ENCODE peak calls at places on chromosomes 5 and 9, in five cellular contexts. K is stimulated activated CD8-positive, alpha-beta memory T cell treated with anti-CD3 and anti-CD28 coated beads, Interleukin-7, amount 100 ng/mL, for 1 hour; Y is kidney glomerular epithelial cell; W is NCI-H1105; E is WTC11. N is an unnamed sample.

GRCh38 chr5:130981663-130982062 is 183.4 kb downstream of the HINT1 start:
- DNase-seq in W (no peak), K (no peak), Y (no peak), E (no peak), N (no peak)

GRCh38 chr5:140802781-140803271 is 2.0 kb downstream of the PCDHA3 start:
- DNase-seq in Y (no peak), W (no peak), E (no peak), K (no peak), N (no peak)

GRCh38 chr5:154157483-154158378 is 32.8 kb upstream of the GALNT10 start:
- DNase-seq in K (no peak), E (peak), Y (no peak), W (no peak), N (no peak)

GRCh38 chr5:129763651-129764050 is 15.8 kb downstream of the MINAR2 start:
- DNase-seq in W (no peak), E (no peak), Y (no peak), K (no peak), N (no peak)

GRCh38 chr5:10594591-10595210 is 30.8 kb downstream of the ANKRD33B start:
- DNase-seq in Y (peak), E (no peak), K (no peak), W (no peak), N (no peak)

GRCh38 chr9:8610256-8610655 is 810.7 kb upstream of the DMAC1 start:
- DNase-seq in E (no peak), Y (no peak), W (no peak), K (no peak), N (no peak)

GRCh38 chr5:72486371-72486770 is 20.8 kb downstream of the ZNF366 start:
- DNase-seq in W (no peak), E (no peak), Y (no peak), K (no peak), N (no peak)

GRCh38 chr9:95509851-95510529 is 6.8 kb downstream of the PTCH1 start:
- DNase-seq in Y (peak), E (no peak), K (no peak), W (no peak), N (no peak)

GRCh38 chr9:99046068-99046467 is 58.8 kb upstream of the TGFBR1 start:
- DNase-seq in W (no peak), E (no peak), Y (no peak), K (no peak), N (no peak)

GRCh38 chr5:127373858-127374491 is 83.4 kb downstream of the MEGF10 start:
- DNase-seq in E (no peak), W (no peak), Y (no peak), K (no peak), N (no peak)

GRCh38 chr9:75462866-75463265 is 374.6 kb downstream of the OSTF1 start:
- DNase-seq in E (no peak), Y (no peak), W (no peak), K (no peak), N (no peak)

GRCh38 chr9:100317706-100318105 is 35.0 kb downstream of the TEX10 start:
- DNase-seq in K (no peak), E (no peak), W (no peak), Y (peak), N (no peak)

GRCh38 chr9:78439192-78439865 is 142.4 kb downstream of the PSAT1 start:
- DNase-seq in E (peak), W (peak), Y (peak), K (peak), N (peak)

GRCh38 chr9:126696091-126696763 is 82.5 kb downstream of the LMX1B start:
- DNase-seq in E (peak), Y (no peak), K (no peak), W (no peak), N (peak)

GRCh38 chr5:175826980-175827379 is 44.4 kb upstream of the CPLX2 start:
- DNase-seq in Y (no peak), E (no peak), K (no peak), W (no peak), N (no peak)

GRCh38 chr5:103424008-103424407 is 138.6 kb downstream of the NUDT12 start:
- DNase-seq in Y (peak), K (no peak), W (no peak), E (no peak), N (no peak)

GRCh38 chr9:91516061-91516460 is 92.4 kb upstream of the NFIL3 start:
- DNase-seq in Y (no peak), K (no peak), E (no peak), W (no peak), N (no peak)

GRCh38 chr9:106921341-106921899 is 58.5 kb downstream of the ZNF462 start:
- DNase-seq in Y (peak), E (no peak), K (no peak), W (peak), N (peak)

GRCh38 chr9:135148386-135148785 is 60.9 kb downstream of the OLFM1 start:
- DNase-seq in E (no peak), Y (no peak), K (no peak), W (no peak), N (no peak)

GRCh38 chr5:174101331-174101730 is 55.8 kb downstream of the NSG2 start:
- DNase-seq in E (no peak), K (no peak), Y (no peak), W (no peak), N (no peak)

GRCh38 chr5:14660836-14661235 is 3.7 kb upstream of the OTULIN start:
- DNase-seq in E (no peak), Y (no peak), K (no peak), W (no peak), N (no peak)

GRCh38 chr9:100586093-100586492 is 8.2 kb downstream of the CAVIN4 start:
- DNase-seq in Y (no peak), E (no peak), K (no peak), W (no peak), N (no peak)

GRCh38 chr5:87300744-87301143 is 33.1 kb downstream of the RASA1 start:
- DNase-seq in K (no peak), Y (peak), E (no peak), W (no peak), N (no peak)

GRCh38 chr5:142280066-142281011 is 44.5 kb downstream of the SPRY4 start:
- DNase-seq in W (no peak), Y (peak), E (peak), K (no peak), N (no peak)

GRCh38 chr9:2132484-2133082 is 117.4 kb downstream of the SMARCA2 start:
- DNase-seq in W (peak), K (no peak), E (no peak), Y (no peak), N (no peak)

GRCh38 chr5:76177974-76178373 is 94.8 kb downstream of the SV2C start:
- DNase-seq in K (no peak), W (no peak), Y (no peak), E (no peak), N (no peak)

N was measured in WERI-Rb-1.